ENCODE peak calls at places on chromosomes 16 and 17, in seven cellular contexts. One of them, this sample, is unnamed.

GRCh38 chr16:47247691-47248090 is 103.9 kb upstream of the NETO2 start:
- DNase-seq in DMS53: no peak
- DNase-seq in COLO829: peak
- DNase-seq in AG10803: no peak
- DNase-seq in stimulated activated CD8-positive, alpha-beta memory T cell treated with anti-CD3 and anti-CD28 coated beads, Interleukin-15, amount 100 ng/mL, for 4 hours: no peak
- DNase-seq in activated CD4-positive, alpha-beta T cell treated with anti-CD3 and anti-CD28 coated beads for 48 hours: no peak
- DNase-seq in cardiac fibroblast: no peak
- DNase-seq in this sample: no peak

GRCh38 chr16:11406177-11406560 is 60.9 kb downstream of the RMI2 start:
- DNase-seq in cardiac fibroblast: no peak
- DNase-seq in DMS53: no peak
- DNase-seq in activated CD4-positive, alpha-beta T cell treated with anti-CD3 and anti-CD28 coated beads for 48 hours: no peak
- DNase-seq in COLO829: no peak
- DNase-seq in AG10803: no peak
- DNase-seq in stimulated activated CD8-positive, alpha-beta memory T cell treated with anti-CD3 and anti-CD28 coated beads, Interleukin-15, amount 100 ng/mL, for 4 hours: no peak
- DNase-seq in this sample: no peak

GRCh38 chr17:45782889-45783592 is 1.1 kb upstream of the CRHR1 start:
- DNase-seq in cardiac fibroblast: no peak
- DNase-seq in activated CD4-positive, alpha-beta T cell treated with anti-CD3 and anti-CD28 coated beads for 48 hours: peak
- DNase-seq in DMS53: peak
- DNase-seq in COLO829: no peak
- DNase-seq in stimulated activated CD8-positive, alpha-beta memory T cell treated with anti-CD3 and anti-CD28 coated beads, Interleukin-15, amount 100 ng/mL, for 4 hours: no peak
- DNase-seq in AG10803: no peak
- DNase-seq in this sample: peak

GRCh38 chr17:9837551-9838471 is 12.1 kb downstream of the GLP2R start:
- DNase-seq in COLO829: no peak
- DNase-seq in cardiac fibroblast: peak
- DNase-seq in DMS53: no peak
- DNase-seq in stimulated activated CD8-positive, alpha-beta memory T cell treated with anti-CD3 and anti-CD28 coated beads, Interleukin-15, amount 100 ng/mL, for 4 hours: no peak
- DNase-seq in AG10803: peak
- DNase-seq in activated CD4-positive, alpha-beta T cell treated with anti-CD3 and anti-CD28 coated beads for 48 hours: no peak
- DNase-seq in this sample: peak

GRCh38 chr16:55264949-55265348 is 59.1 kb upstream of the IRX6 start:
- DNase-seq in stimulated activated CD8-positive, alpha-beta memory T cell treated with anti-CD3 and anti-CD28 coated beads, Interleukin-15, amount 100 ng/mL, for 4 hours: no peak
- DNase-seq in cardiac fibroblast: no peak
- DNase-seq in DMS53: peak
- DNase-seq in COLO829: no peak
- DNase-seq in AG10803: peak
- DNase-seq in activated CD4-positive, alpha-beta T cell treated with anti-CD3 and anti-CD28 coated beads for 48 hours: no peak
- DNase-seq in this sample: peak

GRCh38 chr17:76208120-76208519 is 32.2 kb downstream of the RNF157 start:
- DNase-seq in DMS53: peak
- DNase-seq in activated CD4-positive, alpha-beta T cell treated with anti-CD3 and anti-CD28 coated beads for 48 hours: no peak
- DNase-seq in AG10803: no peak
- DNase-seq in cardiac fibroblast: no peak
- DNase-seq in COLO829: no peak
- DNase-seq in stimulated activated CD8-positive, alpha-beta memory T cell treated with anti-CD3 and anti-CD28 coated beads, Interleukin-15, amount 100 ng/mL, for 4 hours: no peak
- DNase-seq in this sample: no peak

GRCh38 chr17:81018044-81018802 is 16.7 kb upstream of the BAIAP2 start:
- DNase-seq in cardiac fibroblast: peak
- DNase-seq in COLO829: peak
- DNase-seq in activated CD4-positive, alpha-beta T cell treated with anti-CD3 and anti-CD28 coated beads for 48 hours: peak
- DNase-seq in AG10803: peak
- DNase-seq in stimulated activated CD8-positive, alpha-beta memory T cell treated with anti-CD3 and anti-CD28 coated beads, Interleukin-15, amount 100 ng/mL, for 4 hours: no peak
- DNase-seq in DMS53: peak
- DNase-seq in this sample: no peak

GRCh38 chr17:68509151-68510057 is 2.8 kb upstream of the PRKAR1A start:
- DNase-seq in AG10803: no peak
- DNase-seq in DMS53: peak
- DNase-seq in activated CD4-positive, alpha-beta T cell treated with anti-CD3 and anti-CD28 coated beads for 48 hours: no peak
- DNase-seq in stimulated activated CD8-positive, alpha-beta memory T cell treated with anti-CD3 and anti-CD28 coated beads, Interleukin-15, amount 100 ng/mL, for 4 hours: no peak
- DNase-seq in COLO829: no peak
- DNase-seq in cardiac fibroblast: no peak
- DNase-seq in this sample: peak

GRCh38 chr17:48429156-48429555 is 858 bp downstream of the SKAP1 start:
- DNase-seq in DMS53: peak
- DNase-seq in activated CD4-positive, alpha-beta T cell treated with anti-CD3 and anti-CD28 coated beads for 48 hours: peak
- DNase-seq in stimulated activated CD8-positive, alpha-beta memory T cell treated with anti-CD3 and anti-CD28 coated beads, Interleukin-15, amount 100 ng/mL, for 4 hours: peak
- DNase-seq in AG10803: no peak
- DNase-seq in cardiac fibroblast: no peak
- DNase-seq in COLO829: no peak
- DNase-seq in this sample: no peak

GRCh38 chr17:14833201-14833773 is 431.8 kb downstream of the PMP22 start:
- DNase-seq in activated CD4-positive, alpha-beta T cell treated with anti-CD3 and anti-CD28 coated beads for 48 hours: no peak
- DNase-seq in cardiac fibroblast: peak
- DNase-seq in AG10803: peak
- DNase-seq in DMS53: no peak
- DNase-seq in stimulated activated CD8-positive, alpha-beta memory T cell treated with anti-CD3 and anti-CD28 coated beads, Interleukin-15, amount 100 ng/mL, for 4 hours: no peak
- DNase-seq in COLO829: no peak
- DNase-seq in this sample: no peak

GRCh38 chr16:49748322-49748721 is 107.6 kb downstream of the ZNF423 start:
- DNase-seq in COLO829: no peak
- DNase-seq in DMS53: no peak
- DNase-seq in cardiac fibroblast: peak
- DNase-seq in activated CD4-positive, alpha-beta T cell treated with anti-CD3 and anti-CD28 coated beads for 48 hours: peak
- DNase-seq in stimulated activated CD8-positive, alpha-beta memory T cell treated with anti-CD3 and anti-CD28 coated beads, Interleukin-15, amount 100 ng/mL, for 4 hours: no peak
- DNase-seq in AG10803: no peak
- DNase-seq in this sample: peak

This sample was measured in MG63.